ENCODE peak calls at places on chromosomes 13 and 19, in seven cellular contexts. V, D, X, U, W, C and S are unnamed samples.

GRCh38 chr19:13846533-13847032 is 30.4 kb upstream of the NANOS3 start:
- DNase-seq in V (peak; percentile 92), D (peak; percentile 97), X (peak; percentile 90), U (peak; percentile 88), W (peak; percentile 98), C (peak; percentile 85), S (no peak)

GRCh38 chr19:29539668-29540067 is 13.9 kb downstream of the VSTM2B start:
- DNase-seq in V (no peak), D (no peak), X (no peak), U (peak; percentile 11), W (no peak), C (no peak), S (no peak)

GRCh38 chr19:10286803-10287737 is at the start of gene ICAM4:
- DNase-seq in V (no peak), D (no peak), X (peak; percentile 95), U (no peak), W (no peak), C (no peak), S (peak; percentile 34)

GRCh38 chr13:87274209-87274819 is 396.9 kb upstream of the SLITRK5 start:
- DNase-seq in V (no peak), D (peak; percentile 42), X (peak; percentile 39), U (no peak), W (peak; percentile 65), C (no peak), S (peak; percentile 58)

GRCh38 chr13:26406791-26407190 is 150.7 kb upstream of the WASF3 start:
- DNase-seq in V (no peak), D (no peak), X (no peak), U (no peak), W (no peak), C (no peak), S (no peak)

GRCh38 chr19:23402388-23402787 is 7.1 kb upstream of the ZNF91 start:
- DNase-seq in V (no peak), D (no peak), X (no peak), U (no peak), W (no peak), C (no peak), S (no peak)

GRCh38 chr19:33192010-33192409 is 2.1 kb upstream of the LRP3 start:
- DNase-seq in V (no peak), D (no peak), X (no peak), U (peak; percentile 26), W (no peak), C (no peak), S (no peak)

GRCh38 chr19:18422530-18423191 is 3.5 kb downstream of the SSBP4 start:
- DNase-seq in V (peak; percentile 37), D (no peak), X (no peak), U (no peak), W (no peak), C (no peak), S (no peak)

GRCh38 chr19:7705387-7706187 is 3.7 kb upstream of the FCER2 start:
- DNase-seq in V (peak; percentile 70), D (no peak), X (no peak), U (no peak), W (no peak), C (no peak), S (no peak)

GRCh38 chr13:41004875-41005693 is 14.0 kb downstream of the ELF1 start:
- DNase-seq in V (no peak), D (no peak), X (peak; percentile 63), U (no peak), W (peak; percentile 21), C (no peak), S (no peak)

GRCh38 chr19:23855676-23856075 is 59.0 kb upstream of the ZNF726 start:
- DNase-seq in V (no peak), D (no peak), X (peak; percentile 6), U (no peak), W (peak; percentile 56), C (no peak), S (no peak)